ENCODE peak calls at places on chromosome 5, in six cellular contexts. One of them, this sample, is unnamed.

GRCh38 chr5:139278540-139279274 is 14.8 kb upstream of the MATR3 start:
- DNase-seq in mesendoderm: no peak
- DNase-seq in foreskin keratinocyte: no peak
- DNase-seq in heart right ventricle: no peak
- DNase-seq in cardiac muscle cell: no peak
- DNase-seq in adrenal gland: no peak
- DNase-seq in this sample: no peak

GRCh38 chr5:105836906-105837305 is 1833.8 kb downstream of the EFNA5 start:
- DNase-seq in foreskin keratinocyte: no peak
- DNase-seq in heart right ventricle: no peak
- DNase-seq in adrenal gland: no peak
- DNase-seq in mesendoderm: no peak
- DNase-seq in cardiac muscle cell: no peak
- DNase-seq in this sample: no peak

GRCh38 chr5:140109818-140110733 is 3.8 kb upstream of the PURA start:
- DNase-seq in cardiac muscle cell: no peak
- DNase-seq in foreskin keratinocyte: no peak
- DNase-seq in heart right ventricle: no peak
- DNase-seq in adrenal gland: no peak
- DNase-seq in mesendoderm: no peak
- DNase-seq in this sample: no peak

GRCh38 chr5:172383231-172383802 is 71.0 kb downstream of the SH3PXD2B start:
- DNase-seq in heart right ventricle: no peak
- DNase-seq in cardiac muscle cell: no peak
- DNase-seq in foreskin keratinocyte: peak; percentile 81
- DNase-seq in adrenal gland: no peak
- DNase-seq in mesendoderm: no peak
- DNase-seq in this sample: no peak

GRCh38 chr5:152185547-152186234 is 219.4 kb downstream of the NMUR2 start:
- DNase-seq in adrenal gland: no peak
- DNase-seq in heart right ventricle: peak; percentile 29
- DNase-seq in foreskin keratinocyte: no peak
- DNase-seq in cardiac muscle cell: no peak
- DNase-seq in mesendoderm: peak; percentile 39
- DNase-seq in this sample: no peak

GRCh38 chr5:32057157-32058096 is 116.7 kb downstream of the GOLPH3 start:
- DNase-seq in adrenal gland: no peak
- DNase-seq in cardiac muscle cell: no peak
- DNase-seq in foreskin keratinocyte: no peak
- DNase-seq in heart right ventricle: no peak
- DNase-seq in mesendoderm: peak; percentile 23
- DNase-seq in this sample: no peak

GRCh38 chr5:174008922-174009321 is 20.0 kb downstream of the C5orf47 start:
- DNase-seq in adrenal gland: no peak
- DNase-seq in mesendoderm: no peak
- DNase-seq in foreskin keratinocyte: no peak
- DNase-seq in heart right ventricle: no peak
- DNase-seq in cardiac muscle cell: no peak
- DNase-seq in this sample: no peak

GRCh38 chr5:134328619-134329018 is 38.4 kb downstream of the CDKL3 start:
- DNase-seq in cardiac muscle cell: no peak
- DNase-seq in foreskin keratinocyte: no peak
- DNase-seq in heart right ventricle: no peak
- DNase-seq in adrenal gland: no peak
- DNase-seq in mesendoderm: peak; percentile 23
- DNase-seq in this sample: no peak

GRCh38 chr5:643351-643801 is 31.2 kb downstream of the CEP72 start:
- DNase-seq in mesendoderm: no peak
- DNase-seq in cardiac muscle cell: no peak
- DNase-seq in heart right ventricle: no peak
- DNase-seq in adrenal gland: no peak
- DNase-seq in foreskin keratinocyte: no peak
- DNase-seq in this sample: no peak

GRCh38 chr5:139636207-139636792 is 11.8 kb upstream of the CXXC5 start:
- DNase-seq in heart right ventricle: no peak
- DNase-seq in cardiac muscle cell: no peak
- DNase-seq in mesendoderm: no peak
- DNase-seq in adrenal gland: no peak
- DNase-seq in foreskin keratinocyte: no peak
- DNase-seq in this sample: no peak

GRCh38 chr5:173327948-173328895 is at the start of gene STC2:
- DNase-seq in cardiac muscle cell: peak; percentile 98
- DNase-seq in heart right ventricle: peak; percentile 81
- DNase-seq in adrenal gland: no peak
- DNase-seq in foreskin keratinocyte: peak; percentile 64
- DNase-seq in mesendoderm: peak; percentile 99
- DNase-seq in this sample: peak; percentile 85

GRCh38 chr5:172648008-172648359 is 6.9 kb downstream of the NEURL1B start:
- DNase-seq in cardiac muscle cell: no peak
- DNase-seq in heart right ventricle: no peak
- DNase-seq in adrenal gland: no peak
- DNase-seq in mesendoderm: peak; percentile 87
- DNase-seq in foreskin keratinocyte: peak; percentile 97
- DNase-seq in this sample: no peak

GRCh38 chr5:122195784-122196394 is 66.5 kb downstream of the ZNF474 start:
- DNase-seq in heart right ventricle: peak; percentile 12
- DNase-seq in mesendoderm: peak; percentile 76
- DNase-seq in cardiac muscle cell: peak; percentile 63
- DNase-seq in adrenal gland: peak; percentile 34
- DNase-seq in foreskin keratinocyte: no peak
- DNase-seq in this sample: no peak

GRCh38 chr5:36160617-36161016 is 8.7 kb downstream of the SKP2 start:
- DNase-seq in foreskin keratinocyte: no peak
- DNase-seq in heart right ventricle: no peak
- DNase-seq in mesendoderm: no peak
- DNase-seq in adrenal gland: no peak
- DNase-seq in cardiac muscle cell: no peak
- DNase-seq in this sample: no peak

GRCh38 chr5:56746553-56746952 is 68.8 kb upstream of the MAP3K1 start:
- DNase-seq in adrenal gland: no peak
- DNase-seq in heart right ventricle: no peak
- DNase-seq in cardiac muscle cell: no peak
- DNase-seq in foreskin keratinocyte: no peak
- DNase-seq in mesendoderm: no peak
- DNase-seq in this sample: no peak

GRCh38 chr5:131810510-131811249 is 13.9 kb upstream of the FNIP1 start:
- DNase-seq in heart right ventricle: no peak
- DNase-seq in adrenal gland: no peak
- DNase-seq in cardiac muscle cell: peak; percentile 61
- DNase-seq in mesendoderm: peak; percentile 37
- DNase-seq in foreskin keratinocyte: no peak
- DNase-seq in this sample: no peak
- H3K27ac ChIP-seq in heart right ventricle: peak overlapping the region; percentile 68
- H3K27ac ChIP-seq in adrenal gland: no peak overlapping the region
- H3K27ac ChIP-seq in cardiac muscle cell: peak overlapping the region; percentile 82
- H3K27ac ChIP-seq in mesendoderm: no peak overlapping the region
- H3K27ac ChIP-seq in foreskin keratinocyte: no peak overlapping the region
- H3K27ac ChIP-seq in this sample: peak overlapping the region; percentile 53

DNA sequence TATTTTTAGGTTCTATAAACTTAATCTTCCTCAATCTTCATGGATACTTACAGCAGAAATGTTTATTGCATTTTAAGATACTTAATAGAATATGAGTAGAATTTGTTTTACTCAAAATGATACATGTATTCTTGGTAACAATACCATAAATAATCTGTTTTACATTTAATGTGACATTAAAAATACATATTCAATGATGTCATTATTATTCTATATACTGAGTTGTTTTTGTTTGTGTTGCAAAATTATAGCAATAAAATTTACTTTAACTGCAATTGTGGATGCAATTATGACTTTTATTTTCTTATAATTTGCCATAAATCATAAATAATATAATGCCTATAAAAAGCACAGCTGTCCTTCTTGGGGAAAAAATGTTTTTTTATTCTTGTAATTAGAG is 275.9 kb upstream of the CCNG1 start:
- DNase-seq in foreskin keratinocyte: no peak
- DNase-seq in mesendoderm: no peak
- DNase-seq in adrenal gland: no peak
- DNase-seq in heart right ventricle: no peak
- DNase-seq in cardiac muscle cell: no peak
- DNase-seq in this sample: no peak
- H3K27ac ChIP-seq in foreskin keratinocyte: no peak overlapping the region
- H3K27ac ChIP-seq in mesendoderm: no peak overlapping the region
- H3K27ac ChIP-seq in adrenal gland: no peak overlapping the region
- H3K27ac ChIP-seq in heart right ventricle: no peak overlapping the region
- H3K27ac ChIP-seq in cardiac muscle cell: no peak overlapping the region
- H3K27ac ChIP-seq in this sample: no peak overlapping the region

DNA sequence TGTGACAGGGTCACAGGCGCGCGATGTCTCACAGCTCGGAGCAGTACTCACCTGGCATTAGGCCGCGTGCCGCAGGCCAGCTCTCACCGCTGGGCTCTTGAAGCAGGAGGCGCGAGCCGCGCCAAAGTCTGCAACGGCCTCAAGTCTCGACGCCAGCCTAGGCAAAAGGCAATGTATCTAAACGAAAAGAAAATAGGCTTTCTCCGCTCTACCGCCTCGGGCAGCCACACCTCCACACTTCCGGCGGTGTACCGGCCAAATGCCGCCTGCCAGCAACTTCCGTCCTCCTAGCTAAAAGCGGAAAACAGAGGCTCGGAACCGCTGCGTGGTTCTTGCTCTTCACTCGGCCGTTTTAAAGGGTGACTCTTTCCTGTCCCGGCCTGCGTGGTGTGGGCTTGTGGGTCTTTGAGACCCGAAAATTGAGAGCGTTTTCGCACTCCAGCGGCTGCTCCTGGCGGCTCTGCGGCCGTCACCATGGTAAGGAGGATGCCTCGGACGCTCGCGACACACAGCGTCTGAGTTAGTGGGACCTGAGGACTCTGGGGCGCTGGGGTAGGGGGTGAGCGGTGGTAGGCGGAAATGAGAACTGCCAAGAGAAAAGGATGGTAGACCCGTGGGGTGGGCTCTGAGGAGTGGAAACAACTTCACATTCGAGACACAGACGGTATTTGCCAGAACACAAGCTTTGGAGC is at the start of the genes GFM2 and NSA2:
- DNase-seq in heart right ventricle: peak; percentile 94
- DNase-seq in mesendoderm: peak; percentile 98
- DNase-seq in foreskin keratinocyte: peak; percentile 75
- DNase-seq in cardiac muscle cell: peak; percentile 95
- DNase-seq in adrenal gland: peak; percentile 92
- DNase-seq in this sample: peak; percentile 92
- H3K27ac ChIP-seq in heart right ventricle: peak within 1 kb of the TSS; percentile 62
- H3K27ac ChIP-seq in mesendoderm: peak within 1 kb of the TSS; percentile 26
- H3K27ac ChIP-seq in foreskin keratinocyte: peak within 1 kb of the TSS; percentile 64
- H3K27ac ChIP-seq in cardiac muscle cell: peak within 1 kb of the TSS; percentile 76
- H3K27ac ChIP-seq in adrenal gland: peak within 1 kb of the TSS; percentile 54
- H3K27ac ChIP-seq in this sample: peak within 1 kb of the TSS; percentile 87

GRCh38 chr5:78574731-78575161 is 73.8 kb downstream of the LHFPL2 start:
- DNase-seq in cardiac muscle cell: peak; percentile 75
- DNase-seq in heart right ventricle: no peak
- DNase-seq in foreskin keratinocyte: no peak
- DNase-seq in mesendoderm: peak; percentile 29
- DNase-seq in adrenal gland: no peak
- DNase-seq in this sample: no peak

GRCh38 chr5:78574157-78574673 is 74.4 kb downstream of the LHFPL2 start:
- DNase-seq in foreskin keratinocyte: no peak
- DNase-seq in cardiac muscle cell: no peak
- DNase-seq in mesendoderm: no peak
- DNase-seq in adrenal gland: no peak
- DNase-seq in heart right ventricle: no peak
- DNase-seq in this sample: no peak

GRCh38 chr5:78577992-78578391 is 70.6 kb downstream of the LHFPL2 start:
- DNase-seq in mesendoderm: no peak
- DNase-seq in cardiac muscle cell: no peak
- DNase-seq in heart right ventricle: no peak
- DNase-seq in adrenal gland: no peak
- DNase-seq in foreskin keratinocyte: no peak
- DNase-seq in this sample: no peak

GRCh38 chr5:78576376-78576775 is 72.2 kb downstream of the LHFPL2 start:
- DNase-seq in foreskin keratinocyte: no peak
- DNase-seq in cardiac muscle cell: no peak
- DNase-seq in heart right ventricle: no peak
- DNase-seq in mesendoderm: no peak
- DNase-seq in adrenal gland: no peak
- DNase-seq in this sample: no peak

DNA sequence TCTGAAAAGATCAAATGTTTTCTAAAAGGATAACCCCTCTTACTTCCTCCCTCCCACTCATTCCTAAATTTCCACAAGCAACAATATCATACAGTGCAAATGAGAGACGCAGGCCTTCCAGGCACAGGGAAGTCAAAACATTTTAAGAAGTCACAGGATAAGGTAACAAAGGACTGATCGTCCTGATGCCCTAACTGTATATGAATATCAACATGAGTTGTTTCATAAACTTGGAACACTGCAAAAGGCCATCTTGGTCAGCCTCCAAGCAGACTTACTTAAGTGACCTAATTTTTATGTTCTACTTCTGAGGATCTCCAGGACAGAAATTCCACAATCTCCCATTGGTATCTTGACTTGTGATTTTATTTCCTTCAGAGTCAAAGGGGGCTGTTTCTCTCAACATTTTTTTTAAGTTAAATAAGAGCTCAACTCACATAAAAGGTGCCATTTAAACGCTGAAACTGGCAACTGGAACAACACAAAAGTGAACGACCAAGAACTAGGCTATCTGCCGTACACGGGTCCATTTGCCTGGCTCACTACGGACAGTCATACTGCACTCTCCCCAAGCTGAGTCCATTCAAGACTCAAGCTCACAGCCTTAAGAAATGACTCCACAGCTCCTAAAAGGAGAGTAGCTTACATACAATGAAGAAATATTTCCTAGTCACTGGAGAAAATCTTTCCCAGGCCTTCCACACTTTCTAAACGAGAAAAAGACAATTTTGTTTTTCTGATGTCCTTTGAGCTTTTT is 71.3 kb downstream of the LHFPL2 start:
- DNase-seq in foreskin keratinocyte: no peak
- DNase-seq in heart right ventricle: no peak
- DNase-seq in adrenal gland: no peak
- DNase-seq in mesendoderm: no peak
- DNase-seq in cardiac muscle cell: no peak
- DNase-seq in this sample: no peak
- H3K27ac ChIP-seq in foreskin keratinocyte: no peak overlapping the region
- H3K27ac ChIP-seq in heart right ventricle: peak overlapping the region; percentile 4
- H3K27ac ChIP-seq in adrenal gland: peak overlapping the region; percentile 51
- H3K27ac ChIP-seq in mesendoderm: no peak overlapping the region
- H3K27ac ChIP-seq in cardiac muscle cell: peak overlapping the region; percentile 86
- H3K27ac ChIP-seq in this sample: peak overlapping the region; percentile 57